ENCODE peak calls at places on chromosomes 6 and 20, in eight cellular contexts. One of them, this sample, is unnamed.
A peak's percentile ranks its signal among the peaks of the same experiment; 100 is the strongest.

GRCh38 chr20:53869466-53870258 is 200.7 kb downstream of the BCAS1 start:
- DNase-seq in activated CD4-positive, alpha-beta T cell treated with anti-CD3 and anti-CD28 coated beads, Interleukin-2, amount 10 ng/mL, durations not matched to agents 24 days and 14 days: peak; percentile 92
- DNase-seq in ovary: peak; percentile 42
- DNase-seq in IMR-90: peak; percentile 74
- DNase-seq in lung: peak; percentile 60
- DNase-seq in KG1: peak; percentile 43
- DNase-seq in stimulated activated naive CD8-positive, alpha-beta T cell treated with anti-CD3 and anti-CD28 coated beads, Interleukin-15, Interleukin-2, amounts not matched to agents 100 U/mL and 50 U/mL, for 24 hours: peak; percentile 73
- DNase-seq in LHCN-M2: peak; percentile 78
- DNase-seq in this sample: no peak

GRCh38 chr20:64069614-64070243 is 6.7 kb downstream of the TCEA2 start:
- DNase-seq in KG1: no peak
- DNase-seq in lung: no peak
- DNase-seq in IMR-90: no peak
- DNase-seq in ovary: no peak
- DNase-seq in LHCN-M2: no peak
- DNase-seq in stimulated activated naive CD8-positive, alpha-beta T cell treated with anti-CD3 and anti-CD28 coated beads, Interleukin-15, Interleukin-2, amounts not matched to agents 100 U/mL and 50 U/mL, for 24 hours: no peak
- DNase-seq in activated CD4-positive, alpha-beta T cell treated with anti-CD3 and anti-CD28 coated beads, Interleukin-2, amount 10 ng/mL, durations not matched to agents 24 days and 14 days: peak; percentile 81
- DNase-seq in this sample: no peak

GRCh38 chr6:157850030-157850429 is 27.0 kb downstream of the SNX9 start:
- DNase-seq in lung: no peak
- DNase-seq in activated CD4-positive, alpha-beta T cell treated with anti-CD3 and anti-CD28 coated beads, Interleukin-2, amount 10 ng/mL, durations not matched to agents 24 days and 14 days: no peak
- DNase-seq in KG1: no peak
- DNase-seq in ovary: no peak
- DNase-seq in stimulated activated naive CD8-positive, alpha-beta T cell treated with anti-CD3 and anti-CD28 coated beads, Interleukin-15, Interleukin-2, amounts not matched to agents 100 U/mL and 50 U/mL, for 24 hours: no peak
- DNase-seq in IMR-90: no peak
- DNase-seq in LHCN-M2: no peak
- DNase-seq in this sample: no peak

GRCh38 chr6:166556871-166557322 is 29.6 kb downstream of the RAMACL start:
- DNase-seq in IMR-90: peak; percentile 65
- DNase-seq in ovary: peak; percentile 25
- DNase-seq in lung: peak; percentile 95
- DNase-seq in activated CD4-positive, alpha-beta T cell treated with anti-CD3 and anti-CD28 coated beads, Interleukin-2, amount 10 ng/mL, durations not matched to agents 24 days and 14 days: no peak
- DNase-seq in KG1: peak; percentile 13
- DNase-seq in LHCN-M2: peak; percentile 100
- DNase-seq in stimulated activated naive CD8-positive, alpha-beta T cell treated with anti-CD3 and anti-CD28 coated beads, Interleukin-15, Interleukin-2, amounts not matched to agents 100 U/mL and 50 U/mL, for 24 hours: no peak
- DNase-seq in this sample: no peak

GRCh38 chr6:37713529-37714119 is 15.9 kb upstream of the MDGA1 start:
- DNase-seq in activated CD4-positive, alpha-beta T cell treated with anti-CD3 and anti-CD28 coated beads, Interleukin-2, amount 10 ng/mL, durations not matched to agents 24 days and 14 days: no peak
- DNase-seq in KG1: no peak
- DNase-seq in stimulated activated naive CD8-positive, alpha-beta T cell treated with anti-CD3 and anti-CD28 coated beads, Interleukin-15, Interleukin-2, amounts not matched to agents 100 U/mL and 50 U/mL, for 24 hours: no peak
- DNase-seq in IMR-90: peak; percentile 83
- DNase-seq in ovary: no peak
- DNase-seq in lung: no peak
- DNase-seq in LHCN-M2: peak; percentile 57
- DNase-seq in this sample: no peak

GRCh38 chr20:11076434-11076833 is 402.6 kb upstream of the JAG1 start:
- DNase-seq in activated CD4-positive, alpha-beta T cell treated with anti-CD3 and anti-CD28 coated beads, Interleukin-2, amount 10 ng/mL, durations not matched to agents 24 days and 14 days: no peak
- DNase-seq in LHCN-M2: no peak
- DNase-seq in IMR-90: no peak
- DNase-seq in lung: no peak
- DNase-seq in KG1: no peak
- DNase-seq in stimulated activated naive CD8-positive, alpha-beta T cell treated with anti-CD3 and anti-CD28 coated beads, Interleukin-15, Interleukin-2, amounts not matched to agents 100 U/mL and 50 U/mL, for 24 hours: no peak
- DNase-seq in ovary: no peak
- DNase-seq in this sample: no peak

GRCh38 chr6:106927531-106928398 is 46.8 kb downstream of the CD24 start:
- DNase-seq in ovary: no peak
- DNase-seq in KG1: peak; percentile 43
- DNase-seq in stimulated activated naive CD8-positive, alpha-beta T cell treated with anti-CD3 and anti-CD28 coated beads, Interleukin-15, Interleukin-2, amounts not matched to agents 100 U/mL and 50 U/mL, for 24 hours: peak; percentile 43
- DNase-seq in activated CD4-positive, alpha-beta T cell treated with anti-CD3 and anti-CD28 coated beads, Interleukin-2, amount 10 ng/mL, durations not matched to agents 24 days and 14 days: peak; percentile 77
- DNase-seq in IMR-90: peak; percentile 21
- DNase-seq in LHCN-M2: peak; percentile 32
- DNase-seq in lung: no peak
- DNase-seq in this sample: no peak

GRCh38 chr6:33619166-33619565 is 2.0 kb upstream of the ITPR3 start:
- DNase-seq in IMR-90: no peak
- DNase-seq in LHCN-M2: no peak
- DNase-seq in activated CD4-positive, alpha-beta T cell treated with anti-CD3 and anti-CD28 coated beads, Interleukin-2, amount 10 ng/mL, durations not matched to agents 24 days and 14 days: no peak
- DNase-seq in stimulated activated naive CD8-positive, alpha-beta T cell treated with anti-CD3 and anti-CD28 coated beads, Interleukin-15, Interleukin-2, amounts not matched to agents 100 U/mL and 50 U/mL, for 24 hours: no peak
- DNase-seq in ovary: no peak
- DNase-seq in lung: no peak
- DNase-seq in KG1: no peak
- DNase-seq in this sample: no peak

GRCh38 chr6:54813901-54814300 is 32.7 kb upstream of the FAM83B start:
- DNase-seq in ovary: no peak
- DNase-seq in LHCN-M2: no peak
- DNase-seq in KG1: no peak
- DNase-seq in activated CD4-positive, alpha-beta T cell treated with anti-CD3 and anti-CD28 coated beads, Interleukin-2, amount 10 ng/mL, durations not matched to agents 24 days and 14 days: no peak
- DNase-seq in IMR-90: peak; percentile 68
- DNase-seq in lung: no peak
- DNase-seq in stimulated activated naive CD8-positive, alpha-beta T cell treated with anti-CD3 and anti-CD28 coated beads, Interleukin-15, Interleukin-2, amounts not matched to agents 100 U/mL and 50 U/mL, for 24 hours: no peak
- DNase-seq in this sample: no peak

GRCh38 chr6:11258260-11259237 is 26.1 kb upstream of the NEDD9 start:
- DNase-seq in ovary: no peak
- DNase-seq in lung: no peak
- DNase-seq in KG1: no peak
- DNase-seq in activated CD4-positive, alpha-beta T cell treated with anti-CD3 and anti-CD28 coated beads, Interleukin-2, amount 10 ng/mL, durations not matched to agents 24 days and 14 days: peak; percentile 77
- DNase-seq in LHCN-M2: no peak
- DNase-seq in stimulated activated naive CD8-positive, alpha-beta T cell treated with anti-CD3 and anti-CD28 coated beads, Interleukin-15, Interleukin-2, amounts not matched to agents 100 U/mL and 50 U/mL, for 24 hours: no peak
- DNase-seq in IMR-90: no peak
- DNase-seq in this sample: no peak

GRCh38 chr6:141107562-141108160 is 1025.1 kb upstream of the GJE1 start:
- DNase-seq in lung: no peak
- DNase-seq in activated CD4-positive, alpha-beta T cell treated with anti-CD3 and anti-CD28 coated beads, Interleukin-2, amount 10 ng/mL, durations not matched to agents 24 days and 14 days: no peak
- DNase-seq in IMR-90: peak; percentile 67
- DNase-seq in stimulated activated naive CD8-positive, alpha-beta T cell treated with anti-CD3 and anti-CD28 coated beads, Interleukin-15, Interleukin-2, amounts not matched to agents 100 U/mL and 50 U/mL, for 24 hours: no peak
- DNase-seq in LHCN-M2: peak; percentile 55
- DNase-seq in KG1: no peak
- DNase-seq in ovary: no peak
- DNase-seq in this sample: no peak

GRCh38 chr20:57897156-57897874 is 187.5 kb upstream of the PMEPA1 start:
- DNase-seq in lung: no peak
- DNase-seq in KG1: no peak
- DNase-seq in activated CD4-positive, alpha-beta T cell treated with anti-CD3 and anti-CD28 coated beads, Interleukin-2, amount 10 ng/mL, durations not matched to agents 24 days and 14 days: no peak
- DNase-seq in IMR-90: no peak
- DNase-seq in LHCN-M2: no peak
- DNase-seq in stimulated activated naive CD8-positive, alpha-beta T cell treated with anti-CD3 and anti-CD28 coated beads, Interleukin-15, Interleukin-2, amounts not matched to agents 100 U/mL and 50 U/mL, for 24 hours: no peak
- DNase-seq in ovary: no peak
- DNase-seq in this sample: no peak

GRCh38 chr6:36717871-36718540 is 20.4 kb downstream of the RAB44 start:
- DNase-seq in lung: no peak
- DNase-seq in IMR-90: no peak
- DNase-seq in stimulated activated naive CD8-positive, alpha-beta T cell treated with anti-CD3 and anti-CD28 coated beads, Interleukin-15, Interleukin-2, amounts not matched to agents 100 U/mL and 50 U/mL, for 24 hours: no peak
- DNase-seq in KG1: no peak
- DNase-seq in ovary: no peak
- DNase-seq in LHCN-M2: no peak
- DNase-seq in activated CD4-positive, alpha-beta T cell treated with anti-CD3 and anti-CD28 coated beads, Interleukin-2, amount 10 ng/mL, durations not matched to agents 24 days and 14 days: no peak
- DNase-seq in this sample: no peak

GRCh38 chr20:35283441-35284266 is 918 bp downstream of the EIF6 start:
- DNase-seq in KG1: no peak
- DNase-seq in ovary: no peak
- DNase-seq in LHCN-M2: no peak
- DNase-seq in activated CD4-positive, alpha-beta T cell treated with anti-CD3 and anti-CD28 coated beads, Interleukin-2, amount 10 ng/mL, durations not matched to agents 24 days and 14 days: no peak
- DNase-seq in lung: no peak
- DNase-seq in stimulated activated naive CD8-positive, alpha-beta T cell treated with anti-CD3 and anti-CD28 coated beads, Interleukin-15, Interleukin-2, amounts not matched to agents 100 U/mL and 50 U/mL, for 24 hours: no peak
- DNase-seq in IMR-90: no peak
- DNase-seq in this sample: no peak

GRCh38 chr6:25835442-25836283 is 3.8 kb upstream of the SLC17A1 start:
- DNase-seq in ovary: peak; percentile 8
- DNase-seq in stimulated activated naive CD8-positive, alpha-beta T cell treated with anti-CD3 and anti-CD28 coated beads, Interleukin-15, Interleukin-2, amounts not matched to agents 100 U/mL and 50 U/mL, for 24 hours: no peak
- DNase-seq in activated CD4-positive, alpha-beta T cell treated with anti-CD3 and anti-CD28 coated beads, Interleukin-2, amount 10 ng/mL, durations not matched to agents 24 days and 14 days: no peak
- DNase-seq in KG1: no peak
- DNase-seq in LHCN-M2: no peak
- DNase-seq in lung: no peak
- DNase-seq in IMR-90: no peak
- DNase-seq in this sample: no peak

GRCh38 chr20:61743606-61744005 is 322.1 kb downstream of the TAF4 start:
- DNase-seq in IMR-90: no peak
- DNase-seq in stimulated activated naive CD8-positive, alpha-beta T cell treated with anti-CD3 and anti-CD28 coated beads, Interleukin-15, Interleukin-2, amounts not matched to agents 100 U/mL and 50 U/mL, for 24 hours: no peak
- DNase-seq in LHCN-M2: no peak
- DNase-seq in activated CD4-positive, alpha-beta T cell treated with anti-CD3 and anti-CD28 coated beads, Interleukin-2, amount 10 ng/mL, durations not matched to agents 24 days and 14 days: no peak
- DNase-seq in KG1: no peak
- DNase-seq in lung: no peak
- DNase-seq in ovary: no peak
- DNase-seq in this sample: no peak

This sample was measured in NCI-H1048.